ENCODE peak calls at places on chromosomes 13 and 19, in nine cellular contexts. C is GM04503; F is NK-92 treated with Interleukin-12 subunit alpha and Interleukin-12 subunit beta, amount 100 ng/mL, for 24 hours; T is kidney; D is stimulated activated CD8-positive, alpha-beta memory T cell treated with anti-CD3 and anti-CD28 coated beads, Interleukin-7, amount 100 ng/mL, for 1 hour; M is fibroblast of the conjunctiva; Z is PC-9; K is A673; L is fibroblast of lung. A is an unnamed sample.

GRCh38 chr19:8340341-8341096 is 2.5 kb downstream of the KANK3 start:
- DNase-seq in C (no peak), M (no peak), D (no peak), Z (no peak), F (no peak), L (peak; percentile 91), K (no peak), T (peak; percentile 88), A (no peak)

GRCh38 chr13:112692104-112692503 is 2.3 kb downstream of the ATP11A start:
- DNase-seq in D (no peak), F (no peak), C (no peak), T (peak; percentile 20), K (no peak), M (no peak), L (no peak), Z (no peak), A (no peak)

GRCh38 chr19:50686310-50687032 is 33.1 kb downstream of the SHANK1 start:
- DNase-seq in D (no peak), K (no peak), C (no peak), M (no peak), L (no peak), Z (no peak), T (no peak), F (no peak), A (no peak)

GRCh38 chr13:48978942-48979601 is 3.4 kb downstream of the FNDC3A start:
- DNase-seq in F (no peak), L (no peak), T (no peak), Z (no peak), M (no peak), K (no peak), C (no peak), D (no peak), A (no peak)

GRCh38 chr13:49374585-49375290 is 69.1 kb downstream of the CAB39L start:
- DNase-seq in L (peak; percentile 84), K (peak; percentile 34), C (no peak), D (no peak), Z (no peak), F (no peak), M (no peak), T (no peak), A (peak; percentile 53)

GRCh38 chr13:28659611-28659970 is 661 bp downstream of the POMP start:
- DNase-seq in D (no peak), F (no peak), C (no peak), T (no peak), L (peak; percentile 57), Z (no peak), M (no peak), K (no peak), A (no peak)

GRCh38 chr13:104635879-104636278 is 1569.7 kb upstream of the SLC10A2 start:
- DNase-seq in D (no peak), T (no peak), K (no peak), L (no peak), F (no peak), C (no peak), Z (no peak), M (no peak), A (no peak)

GRCh38 chr13:24265453-24265852 is 43.9 kb upstream of the C1QTNF9 start:
- DNase-seq in T (no peak), D (no peak), K (no peak), C (no peak), F (no peak), M (no peak), Z (no peak), L (no peak), A (no peak)

GRCh38 chr13:74819549-74819948 is 662.4 kb downstream of the TBC1D4 start:
- DNase-seq in K (no peak), T (no peak), M (no peak), D (no peak), Z (no peak), C (no peak), F (no peak), L (no peak), A (no peak)

GRCh38 chr13:110015253-110015652 is 228.9 kb upstream of the IRS2 start:
- DNase-seq in Z (no peak), K (no peak), L (peak; percentile 55), C (no peak), F (no peak), T (no peak), M (no peak), D (no peak), A (no peak)

GRCh38 chr19:1223018-1223855 is 14.6 kb downstream of the CBARP start:
- DNase-seq in T (no peak), M (no peak), D (no peak), F (no peak), Z (no peak), L (no peak), K (peak; percentile 65), C (no peak), A (no peak)

GRCh38 chr13:57408312-57408711 is 223.2 kb upstream of the PCDH17 start:
- DNase-seq in C (no peak), K (peak; percentile 4), T (no peak), Z (no peak), D (no peak), M (no peak), L (no peak), F (no peak), A (no peak)

GRCh38 chr19:7840629-7841028 is 10.6 kb downstream of the EVI5L start:
- DNase-seq in D (no peak), K (no peak), F (no peak), C (no peak), Z (no peak), T (peak; percentile 20), M (no peak), L (no peak), A (no peak)

GRCh38 chr13:99911069-99911964 is 60.2 kb downstream of the ZIC5 start:
- DNase-seq in L (no peak), M (no peak), C (no peak), F (no peak), D (no peak), K (no peak), T (no peak), Z (no peak), A (no peak)

GRCh38 chr13:49113526-49114286 is 106.4 kb upstream of the MLNR start:
- DNase-seq in C (no peak), K (peak; percentile 41), D (no peak), F (no peak), Z (no peak), T (no peak), L (peak; percentile 68), M (peak; percentile 27), A (no peak)

GRCh38 chr19:12346896-12347295 is 13.5 kb upstream of the ZNF563 start:
- DNase-seq in C (no peak), L (no peak), D (no peak), M (no peak), K (no peak), Z (no peak), F (no peak), T (no peak), A (no peak)

GRCh38 chr19:45446295-45446694 is 21.5 kb upstream of the FOSB start:
- DNase-seq in L (peak; percentile 60), C (no peak), K (no peak), M (no peak), Z (no peak), T (no peak), F (no peak), D (no peak), A (no peak)

GRCh38 chr13:39484506-39485313 is 118.3 kb downstream of the LHFPL6 start:
- DNase-seq in M (no peak), F (no peak), D (no peak), L (peak; percentile 6), T (no peak), Z (no peak), C (peak; percentile 62), K (peak; percentile 66), A (peak; percentile 39)

GRCh38 chr19:15448778-15449619 is 757 bp downstream of the WIZ start:
- DNase-seq in F (no peak), K (no peak), C (no peak), L (peak; percentile 14), M (no peak), T (peak; percentile 87), D (no peak), Z (no peak), A (no peak)